ENCODE peak calls at places on chromosomes 7 and 10, in eight cellular contexts. Z is kidney epithelial cell; K is heart left ventricle; X is lung; G is SJSA1; J is tibial nerve; O is CD8-positive, alpha-beta T cell; Q is heart right ventricle. P is an unnamed sample.
A peak's percentile ranks its signal among the peaks of the same experiment; 100 is the strongest.

GRCh38 chr7:29163854-29164253 is 17.5 kb upstream of the CPVL start:
- DNase-seq in O (no peak), X (no peak), Z (no peak), G (no peak), Q (no peak), J (no peak), K (no peak), P (no peak)

GRCh38 chr7:101174322-101174854 is 5.7 kb downstream of the NAT16 start:
- DNase-seq in X (no peak), Q (no peak), O (no peak), G (no peak), K (no peak), Z (no peak), J (no peak), P (no peak)

GRCh38 chr7:137885623-137886022 is 38.8 kb upstream of the DGKI start:
- DNase-seq in K (no peak), J (no peak), G (no peak), X (no peak), O (no peak), Q (no peak), Z (no peak), P (no peak)

GRCh38 chr7:132355048-132355447 is 221.2 kb downstream of the PLXNA4 start:
- DNase-seq in Z (no peak), K (no peak), X (no peak), G (no peak), Q (no peak), J (no peak), O (no peak), P (no peak)

GRCh38 chr10:116836902-116837513 is 12.3 kb upstream of the ENO4 start:
- DNase-seq in Q (no peak), Z (no peak), G (no peak), J (no peak), X (no peak), O (no peak), K (no peak), P (no peak)

GRCh38 chr7:149373089-149373488 is 87.8 kb downstream of the ZNF777 start:
- DNase-seq in X (no peak), G (no peak), Z (no peak), J (no peak), O (no peak), Q (no peak), K (no peak), P (no peak)

GRCh38 chr10:112614072-112614471 is 167.1 kb downstream of the VTI1A start:
- DNase-seq in Q (no peak), Z (no peak), G (no peak), O (no peak), J (no peak), X (no peak), K (no peak), P (no peak)

GRCh38 chr10:84900141-84900540 is 571.8 kb downstream of the CCSER2 start:
- DNase-seq in Z (no peak), O (no peak), Q (no peak), J (no peak), K (no peak), G (no peak), X (no peak), P (no peak)

GRCh38 chr10:21719502-21719901 is 185.5 kb downstream of the MLLT10 start:
- DNase-seq in Q (no peak), G (no peak), X (no peak), Z (no peak), J (no peak), O (no peak), K (no peak), P (no peak)

GRCh38 chr10:62336404-62336803 is 37.8 kb upstream of the ZNF365 start:
- DNase-seq in J (no peak), Z (no peak), K (no peak), X (no peak), Q (no peak), O (no peak), G (no peak), P (no peak)

GRCh38 chr10:80422221-80422536 is 13.8 kb downstream of the PRXL2A start:
- DNase-seq in O (no peak), J (no peak), Q (no peak), K (no peak), X (no peak), Z (no peak), G (no peak), P (no peak)

GRCh38 chr7:16754869-16755317 is 1.3 kb downstream of the TSPAN13 start:
- DNase-seq in X (no peak), Z (no peak), Q (no peak), O (no peak), J (no peak), G (no peak), K (no peak), P (no peak)

GRCh38 chr10:99522078-99522479 is 10.7 kb upstream of the NKX2-3 start:
- DNase-seq in Z (no peak), K (no peak), O (no peak), X (no peak), J (no peak), Q (no peak), G (no peak), P (no peak)

GRCh38 chr7:117818241-117818640 is 55.0 kb downstream of the CTTNBP2 start:
- DNase-seq in O (no peak), K (no peak), Q (no peak), G (no peak), Z (no peak), J (no peak), X (no peak), P (no peak)

GRCh38 chr7:100100420-100101015 is 679 bp downstream of the MCM7 start:
- DNase-seq in O (peak; percentile 82), X (peak; percentile 91), Z (peak; percentile 76), Q (peak; percentile 93), G (peak; percentile 95), K (peak; percentile 95), J (peak; percentile 89), P (peak; percentile 92)

GRCh38 chr7:130560972-130561371 is 69.1 kb downstream of the MEST start:
- DNase-seq in G (no peak), Q (no peak), O (no peak), X (no peak), J (no peak), Z (peak; percentile 7), K (no peak), P (no peak)

DNA sequence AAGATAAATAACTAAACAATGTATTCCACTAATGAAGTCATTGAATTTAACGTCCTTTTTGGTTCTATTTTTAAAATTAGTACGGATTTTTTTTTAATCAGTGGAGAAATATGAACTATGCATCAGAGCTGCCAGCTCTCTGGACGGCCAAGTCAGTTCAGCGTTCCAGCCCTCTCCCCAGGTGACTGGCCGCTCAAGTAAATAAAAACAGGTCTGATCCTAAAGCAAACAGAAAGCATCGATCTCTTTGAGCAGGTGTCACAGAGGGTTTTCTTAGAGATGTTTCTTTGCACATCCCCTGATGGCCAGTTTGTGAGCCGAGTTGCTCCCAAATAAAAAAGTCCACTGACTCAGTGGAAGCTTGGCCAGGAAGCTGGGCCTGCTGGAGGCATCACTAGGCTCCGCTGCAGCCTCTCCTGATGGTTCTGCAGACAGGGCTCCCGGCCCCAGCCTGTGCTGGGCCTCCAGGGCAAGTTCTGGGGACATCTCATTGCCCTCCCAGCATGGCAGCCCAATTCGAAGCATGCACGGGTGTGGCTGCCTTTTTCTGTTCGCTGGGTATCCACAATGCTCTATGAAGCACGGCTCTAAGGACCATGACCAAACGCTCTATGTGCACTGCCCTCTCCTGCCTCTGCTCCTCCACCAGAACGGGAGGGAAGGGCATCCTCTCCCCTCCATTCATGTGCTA is 74.7 kb upstream of the PPP2R2D start:
- DNase-seq in X (no peak), G (no peak), J (no peak), Q (no peak), O (no peak), K (no peak), Z (no peak), P (no peak)
- H3K27me3 ChIP-seq in X (peaks cover 4% of the 10 kb centered on the region), G (no peaks in the 10 kb centered on the region), J (no peaks in the 10 kb centered on the region), Q (peaks cover 28% of the 10 kb centered on the region), O (no peaks in the 10 kb centered on the region), K (peaks cover 18% of the 10 kb centered on the region), Z (peaks cover 2% of the 10 kb centered on the region), P (peaks cover 4% of the 10 kb centered on the region)

GRCh38 chr7:45573199-45573598 is 969 bp upstream of the ADCY1 start:
- DNase-seq in J (no peak), G (no peak), Q (no peak), O (no peak), X (no peak), Z (no peak), K (no peak), P (no peak)
- H3K27me3 ChIP-seq in J (peaks cover 14% of the 10 kb centered on the region), G (peaks cover 54% of the 10 kb centered on the region), Q (peaks cover 25% of the 10 kb centered on the region), O (no peaks in the 10 kb centered on the region), X (peaks cover 3% of the 10 kb centered on the region), Z (peaks cover 54% of the 10 kb centered on the region), K (peaks cover 22% of the 10 kb centered on the region), P (peaks cover 10% of the 10 kb centered on the region)

DNA sequence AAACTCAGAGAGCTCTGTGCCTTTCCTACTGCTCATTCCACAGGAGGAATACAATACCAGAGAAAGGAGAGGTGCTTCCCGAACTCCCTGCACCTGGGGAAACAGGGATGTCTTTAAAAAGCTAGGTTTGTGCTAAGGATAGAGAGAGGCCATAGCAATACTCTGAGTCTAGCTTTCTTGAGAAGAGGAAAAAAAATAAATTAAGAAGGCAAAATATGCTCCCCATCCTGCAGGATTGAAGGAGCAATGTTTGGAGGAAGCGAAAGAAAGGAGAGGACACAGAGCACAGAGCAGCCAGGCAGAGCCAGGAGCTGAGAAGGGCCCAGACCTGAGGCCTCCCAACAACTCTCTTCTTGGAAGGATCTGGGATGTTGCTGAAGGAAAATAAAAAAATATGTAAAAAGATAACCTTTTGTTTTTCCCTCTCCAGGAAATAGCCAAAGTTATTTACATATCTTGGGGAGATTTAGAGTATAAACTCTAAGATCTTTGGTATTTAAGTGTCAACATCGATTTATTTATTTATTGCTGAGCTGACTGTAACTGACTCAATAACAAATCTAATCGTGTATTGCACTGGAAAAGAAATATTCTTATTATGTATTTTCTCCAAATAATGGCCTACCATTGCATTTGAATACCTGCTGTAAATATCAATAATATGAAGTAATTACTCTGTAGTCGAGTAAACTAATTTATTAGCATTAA is 1.6 kb upstream of the HOXA11 start:
- DNase-seq in Q (no peak), Z (no peak), X (no peak), G (no peak), O (no peak), K (no peak), J (no peak), P (no peak)
- H3K27me3 ChIP-seq in Q (peaks cover 100% of the 10 kb centered on the region), Z (peaks cover 2% of the 10 kb centered on the region), X (no peaks in the 10 kb centered on the region), G (no peaks in the 10 kb centered on the region), O (peaks cover 93% of the 10 kb centered on the region), K (peaks cover 100% of the 10 kb centered on the region), J (peaks cover 98% of the 10 kb centered on the region), P (peaks cover 100% of the 10 kb centered on the region)

DNA sequence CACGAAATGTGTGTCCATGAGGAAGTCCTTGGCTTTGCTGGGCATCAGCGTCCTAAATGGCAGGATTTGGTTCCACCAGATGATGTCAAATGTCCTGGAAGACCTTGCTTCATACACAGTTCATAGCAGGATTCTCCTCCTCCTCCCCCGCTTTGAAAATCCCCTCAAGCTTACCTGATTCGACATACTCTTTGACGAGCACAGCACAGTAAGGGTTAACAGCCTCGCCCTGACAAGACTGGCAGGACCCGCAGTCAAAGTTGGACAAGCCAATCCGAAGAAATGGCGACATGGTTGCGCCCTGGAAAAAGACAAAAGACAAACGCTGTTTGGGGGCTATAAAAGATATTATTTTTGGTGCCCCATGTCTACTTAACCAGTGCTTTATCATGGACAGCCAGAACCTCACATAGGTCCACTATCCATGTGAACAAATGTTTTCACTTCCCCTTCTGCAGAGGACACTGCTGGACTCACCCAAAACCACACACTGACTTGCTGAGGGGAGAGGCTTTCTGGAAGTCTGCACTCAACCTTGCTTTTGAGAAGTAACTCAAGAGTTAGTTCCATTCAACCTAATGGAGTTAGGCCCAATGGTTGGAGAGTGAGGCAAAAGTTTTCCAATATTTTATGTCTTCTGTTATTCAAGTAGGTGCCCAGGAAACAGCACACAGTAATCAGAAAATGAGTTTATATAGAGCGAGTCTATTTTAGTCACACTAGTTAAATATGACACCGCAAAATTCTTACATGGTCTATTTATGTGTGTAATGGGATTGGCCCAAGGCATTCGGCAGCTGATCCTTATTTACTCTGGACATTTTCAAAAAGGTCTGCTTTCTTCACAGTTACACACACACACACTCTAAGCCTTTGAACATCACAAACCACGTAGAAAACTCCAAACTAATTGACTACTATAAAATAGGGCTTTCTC is 65.0 kb downstream of the PRKCQ start:
- DNase-seq in X (no peak), O (no peak), Q (no peak), J (no peak), Z (no peak), G (no peak), K (no peak), P (no peak)
- H3K27me3 ChIP-seq in X (no peaks in the 10 kb centered on the region), O (no peaks in the 10 kb centered on the region), Q (peaks cover 21% of the 10 kb centered on the region), J (no peaks in the 10 kb centered on the region), Z (no peaks in the 10 kb centered on the region), G (peaks cover 53% of the 10 kb centered on the region), K (peaks cover 12% of the 10 kb centered on the region), P (no peaks in the 10 kb centered on the region)

P was measured in adrenal gland.